ENCODE peak calls at places on chromosomes 1 and 21, in seven cellular contexts. F is colonic mucosa, U is GM12878, G is NT2/D1, P is neural progenitor cell, O is fibroblast of lung, S is GM23248. E is an unnamed sample.

GRCh38 chr1:27618341-27619067 is 14.6 kb upstream of the AHDC1 start:
- DNase-seq in F (no peak), U (no peak), G (no peak), P (no peak), O (no peak), S (no peak), E (no peak)

GRCh38 chr1:200963076-200963475 is 60.4 kb downstream of the KIF21B start:
- DNase-seq in F (no peak), U (no peak), G (no peak), P (no peak), O (peak; percentile 7), S (no peak), E (no peak)

GRCh38 chr1:162091681-162092524 is 22.4 kb downstream of the NOS1AP start:
- DNase-seq in F (no peak), U (no peak), G (peak; percentile 95), P (no peak), O (no peak), S (peak; percentile 5), E (no peak)

GRCh38 chr1:173413271-173413707 is 63.8 kb upstream of the PRDX6 start:
- DNase-seq in F (no peak), U (no peak), G (no peak), P (no peak), O (no peak), S (no peak), E (no peak)

GRCh38 chr1:54857741-54858665 is 29.0 kb downstream of the DHCR24 start:
- DNase-seq in F (no peak), U (no peak), G (no peak), P (no peak), O (peak; percentile 90), S (peak; percentile 88), E (no peak)

GRCh38 chr1:192920412-192920811 is 111.6 kb downstream of the RGS2 start:
- DNase-seq in F (no peak), U (no peak), G (no peak), P (no peak), O (no peak), S (no peak), E (no peak)

GRCh38 chr1:201715801-201716741 is 112.9 kb upstream of the IPO9 start:
- DNase-seq in F (no peak), U (peak; percentile 23), G (no peak), P (no peak), O (no peak), S (peak; percentile 62), E (no peak)

GRCh38 chr1:47568763-47569162 is 130.9 kb downstream of the FOXD2 start:
- DNase-seq in F (no peak), U (no peak), G (no peak), P (no peak), O (no peak), S (peak; percentile 7), E (no peak)

GRCh38 chr1:101183388-101183699 is 53.5 kb upstream of the S1PR1 start:
- DNase-seq in F (no peak), U (no peak), G (no peak), P (no peak), O (peak; percentile 30), S (no peak), E (no peak)

GRCh38 chr1:185559151-185559550 is 175.0 kb upstream of the HMCN1 start:
- DNase-seq in F (no peak), U (no peak), G (no peak), P (no peak), O (no peak), S (no peak), E (no peak)

GRCh38 chr1:28955930-28956552 is 41.7 kb downstream of the EPB41 start:
- DNase-seq in F (no peak), U (no peak), G (no peak), P (peak; percentile 36), O (peak; percentile 47), S (peak; percentile 38), E (no peak)

GRCh38 chr1:232635778-232636356 is 5.9 kb upstream of the SIPA1L2 start:
- DNase-seq in F (no peak), U (no peak), G (no peak), P (peak; percentile 66), O (peak; percentile 50), S (peak; percentile 83), E (no peak)

GRCh38 chr1:189313488-189313887 is 1164.2 kb downstream of the BRINP3 start:
- DNase-seq in F (no peak), U (no peak), G (no peak), P (no peak), O (no peak), S (no peak), E (no peak)

GRCh38 chr1:5480306-5480705 is 511.9 kb downstream of the NPHP4 start:
- DNase-seq in F (no peak), U (no peak), G (no peak), P (no peak), O (no peak), S (no peak), E (no peak)

DNA sequence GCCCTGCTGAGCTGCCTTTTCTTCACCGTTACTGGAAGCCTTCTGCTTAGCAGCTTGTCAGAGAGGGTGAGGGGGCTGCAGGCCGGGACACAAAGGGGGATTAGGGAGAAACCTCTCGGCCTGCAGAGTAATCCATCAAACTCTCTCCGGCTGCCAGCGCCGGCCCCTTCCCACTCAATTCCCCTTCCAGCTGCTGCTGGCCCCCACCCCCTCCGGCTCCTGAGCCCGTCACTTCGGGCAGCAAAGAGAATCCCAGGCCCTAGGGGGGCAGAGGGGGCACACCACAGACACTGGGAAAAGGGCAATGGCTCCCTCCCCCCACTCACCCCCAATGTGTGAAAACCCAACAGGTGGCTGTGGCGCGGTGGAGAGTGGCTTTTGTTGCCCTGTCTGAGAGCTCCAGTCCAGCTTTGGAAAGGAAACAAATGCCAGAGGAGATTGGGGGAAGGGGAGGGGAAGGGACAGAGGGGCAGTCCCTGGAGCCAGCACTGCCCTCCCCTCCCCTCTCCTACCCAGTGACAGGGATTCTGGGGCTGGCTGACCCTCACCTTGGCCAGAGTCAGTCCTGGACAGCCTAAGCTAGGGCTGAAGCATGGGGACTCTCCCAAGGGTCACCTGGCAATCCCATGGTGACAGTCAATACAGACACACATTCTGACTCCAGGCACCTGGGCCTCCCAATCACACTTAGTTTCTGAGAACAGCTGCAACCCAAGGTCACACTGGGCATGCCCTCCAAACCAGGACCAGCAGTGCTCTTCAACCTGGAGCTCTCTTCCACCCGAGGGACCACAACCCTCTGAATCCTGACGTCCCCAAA is 9.5 kb downstream of the SLC45A3 start:
- DNase-seq in F (no peak), U (no peak), G (peak; percentile 79), P (peak; percentile 95), O (no peak), S (no peak), E (no peak)
- H3K4me3 ChIP-seq in F (no peak overlapping the region), U (no peak overlapping the region), G (peak overlapping the region; percentile 16), P (peak overlapping the region; percentile 43), O (no peak overlapping the region), S (no peak overlapping the region), E (no peak overlapping the region)

GRCh38 chr21:38243732-38244406 is 12.9 kb upstream of the KCNJ15 start:
- DNase-seq in F (no peak), U (peak; percentile 34), G (no peak), P (no peak), O (no peak), S (no peak), E (no peak)

GRCh38 chr21:38242036-38242435 is 14.8 kb upstream of the KCNJ15 start:
- DNase-seq in F (no peak), U (no peak), G (no peak), P (no peak), O (no peak), S (peak; percentile 25), E (no peak)

GRCh38 chr21:38244407-38244787 is 12.4 kb upstream of the KCNJ15 start:
- DNase-seq in F (no peak), U (no peak), G (no peak), P (no peak), O (peak; percentile 29), S (peak; percentile 8), E (no peak)

GRCh38 chr21:38247738-38248509 is 8.9 kb upstream of the KCNJ15 start:
- DNase-seq in F (no peak), U (no peak), G (no peak), P (no peak), O (no peak), S (no peak), E (no peak)

DNA sequence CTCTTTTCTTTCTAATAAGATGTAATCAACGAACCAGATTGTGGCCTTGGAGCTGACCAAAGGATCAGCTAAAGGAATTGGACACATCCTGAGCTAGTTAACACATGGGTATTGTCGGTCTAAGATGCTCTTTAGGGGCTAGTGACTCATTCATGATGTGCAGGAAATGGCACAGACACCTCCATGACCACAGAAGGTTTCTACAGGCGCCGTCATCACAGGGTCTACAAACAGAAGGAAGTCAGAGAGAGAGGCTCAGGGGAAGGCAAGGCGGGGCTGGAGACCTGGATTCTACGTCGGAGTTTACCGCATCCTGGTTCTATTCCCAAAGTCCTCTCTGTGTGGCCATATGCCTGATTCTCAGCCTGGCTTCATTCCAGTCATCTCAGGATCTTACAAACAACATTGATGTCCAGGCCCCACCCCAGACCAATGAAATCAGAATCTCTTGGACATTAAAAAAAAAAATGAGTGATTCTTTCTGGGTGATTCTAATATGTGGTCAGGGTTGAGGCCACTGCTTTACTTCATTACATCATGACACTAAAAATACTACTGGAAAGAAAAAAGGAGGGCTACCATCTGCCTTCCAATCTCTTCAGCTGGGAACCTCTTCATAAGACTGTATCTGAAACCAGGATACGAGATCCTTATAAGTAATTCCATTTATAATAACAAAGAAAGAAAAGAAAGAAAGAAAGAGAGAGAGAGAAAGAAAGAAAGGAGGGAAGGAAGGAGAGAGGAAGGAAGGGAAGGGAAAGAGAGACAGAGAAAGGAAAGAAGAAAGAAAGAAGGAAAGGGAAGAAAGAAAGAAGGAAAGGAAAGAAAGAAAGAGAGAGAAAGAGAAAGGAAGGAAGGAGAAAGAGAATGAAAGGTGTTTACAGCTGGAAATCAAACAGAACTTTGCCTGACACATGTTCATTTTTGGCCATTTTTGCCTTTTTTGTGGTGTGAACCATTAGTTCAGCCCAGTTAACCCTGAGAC is 11.6 kb upstream of the KCNJ15 start:
- DNase-seq in F (no peak), U (peak; percentile 59), G (no peak), P (no peak), O (peak; percentile 100), S (peak; percentile 98), E (no peak)
- H3K9ac ChIP-seq in F (no peak overlapping the region), U (no peak overlapping the region), G (no peak overlapping the region), P (no peak overlapping the region), O (no peak overlapping the region), S (peak overlapping the region; percentile 58), E (no peak overlapping the region)

GRCh38 chr21:43287974-43288755 is 119.4 kb downstream of the CRYAA start:
- DNase-seq in F (no peak), U (no peak), G (no peak), P (no peak), O (no peak), S (no peak), E (no peak)

GRCh38 chr21:43286196-43286595 is 117.4 kb downstream of the CRYAA start:
- DNase-seq in F (no peak), U (no peak), G (no peak), P (no peak), O (no peak), S (no peak), E (no peak)

GRCh38 chr21:43289966-43290365 is 121.2 kb downstream of the CRYAA start:
- DNase-seq in F (no peak), U (no peak), G (no peak), P (no peak), O (no peak), S (no peak), E (no peak)

GRCh38 chr21:43289442-43289841 is 120.6 kb downstream of the CRYAA start:
- DNase-seq in F (no peak), U (no peak), G (no peak), P (no peak), O (no peak), S (no peak), E (no peak)

GRCh38 chr21:43287111-43287973 is 118.5 kb downstream of the CRYAA start:
- DNase-seq in F (no peak), U (peak; percentile 19), G (no peak), P (no peak), O (no peak), S (no peak), E (no peak)
- H3K4me3 ChIP-seq in F (no peak overlapping the region), U (no peak overlapping the region), G (no peak overlapping the region), P (no peak overlapping the region), O (no peak overlapping the region), S (no peak overlapping the region), E (no peak overlapping the region)

GRCh38 chr1:32742132-32742947 is 39.8 kb upstream of the SYNC start:
- DNase-seq in F (peak; percentile 50), U (no peak), G (no peak), P (peak; percentile 42), O (no peak), S (no peak), E (no peak)
- H3K9ac ChIP-seq in F (peak overlapping the region; percentile 97), U (no peak overlapping the region), G (peak overlapping the region; percentile 87), P (no peak overlapping the region), O (peak overlapping the region; percentile 66), S (peak overlapping the region; percentile 57), E (peak overlapping the region; percentile 45)